ENCODE peak calls at places on chromosomes 5 and 9, in six cellular contexts. T is lung; U is ovary; V is pancreas; H is right lobe of liver; R is CD4-positive, CD25-positive, alpha-beta regulatory T cell. L is an unnamed sample.

GRCh38 chr5:146888341-146888978 is 9.9 kb upstream of the PPP2R2B start:
- DNase-seq in T (no peak), U (no peak), V (no peak), H (no peak), R (no peak), L (no peak)

GRCh38 chr9:126724226-126724625 is 80.6 kb upstream of the ZBTB43 start:
- DNase-seq in T (no peak), U (no peak), V (no peak), H (no peak), R (no peak), L (no peak)

GRCh38 chr9:1231998-1232919 is 182.1 kb downstream of the DMRT2 start:
- DNase-seq in T (peak; percentile 75), U (peak; percentile 26), V (peak; percentile 62), H (peak; percentile 70), R (no peak), L (no peak)

GRCh38 chr5:16889203-16889971 is 46.7 kb downstream of the MYO10 start:
- DNase-seq in T (no peak), U (no peak), V (no peak), H (no peak), R (no peak), L (no peak)

GRCh38 chr5:175798626-175799025 is 72.8 kb upstream of the CPLX2 start:
- DNase-seq in T (no peak), U (no peak), V (no peak), H (no peak), R (no peak), L (no peak)

GRCh38 chr9:137784641-137785513 is 92.7 kb upstream of the CACNA1B start:
- DNase-seq in T (no peak), U (no peak), V (no peak), H (no peak), R (no peak), L (no peak)

GRCh38 chr5:112758676-112759075 is 21.0 kb downstream of the APC start:
- DNase-seq in T (no peak), U (no peak), V (no peak), H (no peak), R (no peak), L (no peak)

GRCh38 chr9:130766031-130766903 is 68.8 kb upstream of the ABL1 start:
- DNase-seq in T (no peak), U (no peak), V (no peak), H (no peak), R (no peak), L (no peak)

GRCh38 chr5:126446498-126447224 is 23.5 kb downstream of the GRAMD2B start:
- DNase-seq in T (no peak), U (no peak), V (no peak), H (no peak), R (peak; percentile 53), L (no peak)

GRCh38 chr9:88808019-88808656 is 183.1 kb upstream of the S1PR3 start:
- DNase-seq in T (no peak), U (no peak), V (no peak), H (no peak), R (no peak), L (no peak)

GRCh38 chr5:134114886-134115805 is 665 bp downstream of the TCF7 start:
- DNase-seq in T (peak; percentile 35), U (peak; percentile 57), V (peak; percentile 70), H (no peak), R (peak; percentile 67), L (peak; percentile 93)

GRCh38 chr9:37617837-37618236 is 25.4 kb upstream of the TOMM5 start:
- DNase-seq in T (no peak), U (no peak), V (no peak), H (no peak), R (no peak), L (no peak)

GRCh38 chr5:84437673-84438315 is 53.1 kb upstream of the EDIL3 start:
- DNase-seq in T (no peak), U (no peak), V (no peak), H (no peak), R (no peak), L (no peak)

GRCh38 chr9:89821081-89821480 is 216.3 kb downstream of the GADD45G start:
- DNase-seq in T (no peak), U (no peak), V (no peak), H (no peak), R (no peak), L (no peak)

GRCh38 chr5:155699385-155699784 is 627.6 kb upstream of the SGCD start:
- DNase-seq in T (no peak), U (no peak), V (no peak), H (no peak), R (no peak), L (no peak)

GRCh38 chr9:126615251-126615790 is 1.6 kb downstream of the LMX1B start:
- DNase-seq in T (peak; percentile 39), U (no peak), V (peak; percentile 22), H (peak; percentile 59), R (no peak), L (no peak)

GRCh38 chr5:59483971-59484472 is 409.5 kb downstream of the PDE4D start:
- DNase-seq in T (no peak), U (no peak), V (no peak), H (no peak), R (no peak), L (no peak)

GRCh38 chr9:131697097-131697496 is 42.8 kb downstream of the RAPGEF1 start:
- DNase-seq in T (no peak), U (peak; percentile 64), V (no peak), H (no peak), R (no peak), L (no peak)

GRCh38 chr5:27403248-27403882 is 365.0 kb upstream of the CDH9 start:
- DNase-seq in T (no peak), U (no peak), V (no peak), H (no peak), R (no peak), L (no peak)

GRCh38 chr5:179731791-179732411 is 721 bp upstream of the MAML1 start:
- DNase-seq in T (peak; percentile 32), U (peak; percentile 49), V (peak; percentile 50), H (peak; percentile 43), R (no peak), L (peak; percentile 50)

GRCh38 chr9:16341176-16341575 is 529.3 kb downstream of the BNC2 start:
- DNase-seq in T (no peak), U (no peak), V (no peak), H (no peak), R (no peak), L (no peak)

GRCh38 chr9:134223601-134224122 is 59.3 kb upstream of the RNU6ATAC start:
- DNase-seq in T (no peak), U (peak; percentile 35), V (peak; percentile 3), H (peak; percentile 49), R (no peak), L (no peak)

GRCh38 chr9:134223091-134223490 is 58.7 kb upstream of the RNU6ATAC start:
- DNase-seq in T (no peak), U (peak; percentile 26), V (peak; percentile 7), H (peak; percentile 31), R (no peak), L (no peak)

GRCh38 chr9:134220311-134220710 is 55.9 kb upstream of the RNU6ATAC start:
- DNase-seq in T (no peak), U (peak; percentile 8), V (peak; percentile 22), H (peak; percentile 81), R (no peak), L (peak; percentile 36)

GRCh38 chr9:134221273-134222017 is 57.1 kb upstream of the RNU6ATAC start:
- DNase-seq in T (no peak), U (peak; percentile 21), V (peak; percentile 21), H (peak; percentile 88), R (no peak), L (no peak)

GRCh38 chr9:134222018-134222573 is 57.7 kb upstream of the RNU6ATAC start:
- DNase-seq in T (no peak), U (peak; percentile 27), V (peak; percentile 7), H (peak; percentile 43), R (no peak), L (no peak)
- H3K36me3 ChIP-seq in T (no peaks in the 10 kb centered on the region), U (no peaks in the 10 kb centered on the region), V (no peaks in the 10 kb centered on the region), H (no peaks in the 10 kb centered on the region), R (no peaks in the 10 kb centered on the region), L (no peaks in the 10 kb centered on the region)

GRCh38 chr9:80061940-80062339 is 490.2 kb downstream of the TLE4 start:
- DNase-seq in T (no peak), U (no peak), V (no peak), H (no peak), R (no peak), L (no peak)

GRCh38 chr9:80059191-80059590 is 487.4 kb downstream of the TLE4 start:
- DNase-seq in T (no peak), U (no peak), V (no peak), H (no peak), R (no peak), L (no peak)

GRCh38 chr9:80059979-80060378 is 488.2 kb downstream of the TLE4 start:
- DNase-seq in T (no peak), U (no peak), V (no peak), H (no peak), R (no peak), L (no peak)

GRCh38 chr9:80062581-80062980 is 490.8 kb downstream of the TLE4 start:
- DNase-seq in T (no peak), U (no peak), V (no peak), H (no peak), R (no peak), L (no peak)

GRCh38 chr9:80061096-80061495 is 489.3 kb downstream of the TLE4 start:
- DNase-seq in T (no peak), U (no peak), V (no peak), H (no peak), R (no peak), L (no peak)
- H3K27ac ChIP-seq in T (no peak overlapping the region), U (peak overlapping the region; percentile 30), V (no peak overlapping the region), H (no peak overlapping the region), R (no peak overlapping the region), L (no peak overlapping the region)

GRCh38 chr5:76690704-76691469 is 25.0 kb upstream of the F2R start:
- DNase-seq in T (no peak), U (no peak), V (no peak), H (no peak), R (no peak), L (no peak)

GRCh38 chr5:76691470-76692273 is 24.3 kb upstream of the F2R start:
- DNase-seq in T (no peak), U (no peak), V (no peak), H (peak; percentile 27), R (no peak), L (no peak)

GRCh38 chr5:76688836-76689235 is 27.1 kb upstream of the F2R start:
- DNase-seq in T (no peak), U (no peak), V (no peak), H (no peak), R (no peak), L (no peak)

GRCh38 chr5:76690027-76690679 is 25.8 kb upstream of the F2R start:
- DNase-seq in T (no peak), U (no peak), V (no peak), H (no peak), R (no peak), L (no peak)

GRCh38 chr5:76689321-76690026 is 26.5 kb upstream of the F2R start:
- DNase-seq in T (no peak), U (no peak), V (no peak), H (no peak), R (no peak), L (no peak)
- H3K4me1 ChIP-seq in T (peaks cover 4% of the 10 kb centered on the region), U (no peaks in the 10 kb centered on the region), V (no peaks in the 10 kb centered on the region), H (no peaks in the 10 kb centered on the region), R (no peaks in the 10 kb centered on the region), L (no peaks in the 10 kb centered on the region)

DNA sequence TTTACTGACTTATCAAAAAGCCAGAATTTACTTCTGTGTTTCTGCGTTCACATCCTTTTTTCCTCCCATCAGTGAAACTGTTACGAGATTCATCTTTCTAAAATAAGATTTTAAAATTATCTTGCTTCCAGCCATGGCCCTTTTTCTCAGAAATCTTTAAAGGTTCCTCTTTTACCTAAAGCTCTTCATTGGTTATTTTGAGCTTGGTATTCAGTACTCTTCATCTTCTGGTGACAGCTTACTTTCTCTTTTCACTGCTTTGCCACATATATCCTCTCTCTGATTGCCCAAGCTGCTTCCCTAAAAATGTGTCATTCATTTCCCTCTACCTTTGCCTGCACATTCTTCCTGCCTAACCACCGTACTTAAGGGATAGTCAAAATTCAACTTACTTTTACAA is 32.3 kb downstream of the TGFBR1 start:
- DNase-seq in T (no peak), U (no peak), V (no peak), H (no peak), R (no peak), L (no peak)
- H3K36me3 ChIP-seq in T (peaks cover 5% of the 10 kb centered on the region), U (no peaks in the 10 kb centered on the region), V (no peaks in the 10 kb centered on the region), H (no peaks in the 10 kb centered on the region), R (peaks cover 33% of the 10 kb centered on the region), L (peaks cover 17% of the 10 kb centered on the region)